ENCODE peak calls at places on chromosome 5, in five cellular contexts. Y is gastrocnemius medialis, K is left lung, T is Panc1, G is natural killer cell. X is an unnamed sample.

GRCh38 chr5:145847499-145848497 is 12.7 kb upstream of the PRELID2 start:
- DNase-seq in Y (no peak), K (no peak), T (no peak), G (no peak), X (no peak)

GRCh38 chr5:157745041-157745456 is 1.5 kb downstream of the LSM11 start:
- DNase-seq in Y (no peak), K (no peak), T (no peak), G (no peak), X (no peak)

GRCh38 chr5:17243287-17244063 is 26.0 kb downstream of the BASP1 start:
- DNase-seq in Y (no peak), K (no peak), T (no peak), G (no peak), X (no peak)

GRCh38 chr5:74636552-74636951 is 4.0 kb downstream of the ENC1 start:
- DNase-seq in Y (no peak), K (no peak), T (no peak), G (no peak), X (no peak)

GRCh38 chr5:116865651-116866050 is 291.0 kb upstream of the SEMA6A start:
- DNase-seq in Y (no peak), K (no peak), T (no peak), G (no peak), X (no peak)

GRCh38 chr5:176713409-176713808 is 66.1 kb downstream of the TSPAN17 start:
- DNase-seq in Y (no peak), K (no peak), T (no peak), G (no peak), X (no peak)

GRCh38 chr5:149387081-149387611 is 8.1 kb upstream of the IL17B start:
- DNase-seq in Y (no peak), K (no peak), T (no peak), G (no peak), X (peak)

GRCh38 chr5:74801941-74802340 is 34.9 kb downstream of the NSA2 start:
- DNase-seq in Y (no peak), K (no peak), T (no peak), G (no peak), X (no peak)

GRCh38 chr5:64207978-64208377 is 42.3 kb downstream of the RNF180 start:
- DNase-seq in Y (no peak), K (no peak), T (no peak), G (no peak), X (no peak)
- TF ChIP-seq CTCF in Y (no peak), K (no peak), T (peak), G (no peak), X (peak)

GRCh38 chr5:31758803-31759425 is 120.0 kb downstream of the PDZD2 start:
- DNase-seq in Y (no peak), K (no peak), T (no peak), G (no peak), X (no peak)

GRCh38 chr5:31763399-31763798 is 124.5 kb downstream of the PDZD2 start:
- DNase-seq in Y (no peak), K (no peak), T (no peak), G (no peak), X (no peak)

GRCh38 chr5:31757813-31758212 is 118.9 kb downstream of the PDZD2 start:
- DNase-seq in Y (no peak), K (no peak), T (no peak), G (no peak), X (no peak)

GRCh38 chr5:31761877-31762276 is 122.9 kb downstream of the PDZD2 start:
- DNase-seq in Y (no peak), K (no peak), T (no peak), G (no peak), X (no peak)

DNA sequence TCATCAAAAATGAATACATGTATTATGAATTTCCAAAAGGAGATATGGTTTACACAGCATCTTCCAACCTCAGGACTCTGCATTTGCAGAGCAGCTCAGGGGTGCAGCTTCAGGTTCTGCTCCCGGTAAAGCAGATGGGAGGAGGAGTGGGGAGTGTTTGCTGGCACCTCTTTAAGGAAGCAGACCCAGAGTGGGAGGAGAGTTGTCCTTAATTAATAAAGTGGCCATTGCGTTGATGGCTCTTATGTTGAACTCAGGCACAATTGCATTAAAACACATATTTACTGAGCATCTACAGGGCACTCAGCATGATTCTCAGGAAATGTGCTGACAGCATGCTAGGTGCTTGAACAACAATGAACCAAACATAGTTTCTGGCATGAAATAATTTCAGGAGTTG is 121.0 kb downstream of the PDZD2 start:
- DNase-seq in Y (no peak), K (no peak), T (no peak), G (no peak), X (no peak)
- TF ChIP-seq CTCF in Y (no peak), K (no peak), T (no peak), G (no peak), X (no peak)

GRCh38 chr5:136063778-136064465 is 35.1 kb downstream of the TGFBI start:
- DNase-seq in Y (no peak), K (no peak), T (no peak), G (no peak), X (no peak)

GRCh38 chr5:136065588-136065987 is 36.8 kb downstream of the TGFBI start:
- DNase-seq in Y (no peak), K (no peak), T (no peak), G (no peak), X (no peak)

GRCh38 chr5:136064510-136064909 is 35.7 kb downstream of the TGFBI start:
- DNase-seq in Y (no peak), K (no peak), T (no peak), G (no peak), X (no peak)

GRCh38 chr5:136067422-136067821 is 38.6 kb downstream of the TGFBI start:
- DNase-seq in Y (no peak), K (no peak), T (no peak), G (no peak), X (no peak)

DNA sequence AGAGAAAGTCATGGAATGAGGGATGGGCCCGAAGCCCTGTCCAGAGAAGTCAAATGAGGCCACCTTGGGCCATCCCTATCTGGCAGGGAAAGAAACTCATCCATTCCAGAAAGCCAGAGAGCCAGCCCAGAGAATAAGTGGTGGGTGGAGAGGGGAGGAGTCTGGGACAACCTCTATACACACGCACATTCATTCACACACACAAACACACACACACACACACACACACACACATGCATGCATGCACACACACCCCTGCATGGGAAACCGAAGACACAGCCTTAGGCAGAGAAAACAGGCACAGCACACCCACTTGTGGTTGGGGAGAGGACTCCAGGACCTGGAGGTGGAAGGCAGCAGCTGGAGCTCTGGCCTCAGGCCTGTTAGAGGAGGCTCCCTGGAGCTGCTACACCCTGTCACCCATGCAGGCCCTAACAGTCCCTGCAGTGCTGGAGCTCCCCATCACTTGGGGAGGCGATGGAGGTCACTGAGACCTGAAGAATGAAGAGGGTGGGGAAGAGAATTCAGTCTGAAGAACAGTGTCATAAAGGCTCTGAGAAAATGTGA is 38.0 kb downstream of the TGFBI start:
- DNase-seq in Y (no peak), K (no peak), T (no peak), G (no peak), X (no peak)
- TF ChIP-seq CTCF in Y (no peak), K (no peak), T (no peak), G (no peak), X (no peak)

GRCh38 chr5:151076616-151077015 is 4.2 kb downstream of the TNIP1 start:
- DNase-seq in Y (no peak), K (no peak), T (no peak), G (no peak), X (no peak)
- TF ChIP-seq CTCF in Y (no peak), K (no peak), T (no peak), G (no peak), X (no peak)

GRCh38 chr5:141192110-141192725 is at the start of gene PCDHB10:
- DNase-seq in Y (no peak), K (no peak), T (no peak), G (no peak), X (no peak)

GRCh38 chr5:141182248-141182647 is at the start of gene PCDHB16:
- DNase-seq in Y (no peak), K (no peak), T (no peak), G (no peak), X (no peak)

GRCh38 chr5:141186897-141187512 is at the start of gene PCDHB9:
- DNase-seq in Y (no peak), K (no peak), T (no peak), G (no peak), X (no peak)
- TF ChIP-seq CTCF in Y (no peak), K (no peak), T (peak), G (no peak), X (peak)

GRCh38 chr5:42974546-42974945 is 65.6 kb downstream of the ANXA2R start:
- DNase-seq in Y (no peak), K (no peak), T (no peak), G (no peak), X (no peak)

GRCh38 chr5:42965934-42966333 is 74.2 kb downstream of the ANXA2R start:
- DNase-seq in Y (no peak), K (no peak), T (no peak), G (no peak), X (no peak)

DNA sequence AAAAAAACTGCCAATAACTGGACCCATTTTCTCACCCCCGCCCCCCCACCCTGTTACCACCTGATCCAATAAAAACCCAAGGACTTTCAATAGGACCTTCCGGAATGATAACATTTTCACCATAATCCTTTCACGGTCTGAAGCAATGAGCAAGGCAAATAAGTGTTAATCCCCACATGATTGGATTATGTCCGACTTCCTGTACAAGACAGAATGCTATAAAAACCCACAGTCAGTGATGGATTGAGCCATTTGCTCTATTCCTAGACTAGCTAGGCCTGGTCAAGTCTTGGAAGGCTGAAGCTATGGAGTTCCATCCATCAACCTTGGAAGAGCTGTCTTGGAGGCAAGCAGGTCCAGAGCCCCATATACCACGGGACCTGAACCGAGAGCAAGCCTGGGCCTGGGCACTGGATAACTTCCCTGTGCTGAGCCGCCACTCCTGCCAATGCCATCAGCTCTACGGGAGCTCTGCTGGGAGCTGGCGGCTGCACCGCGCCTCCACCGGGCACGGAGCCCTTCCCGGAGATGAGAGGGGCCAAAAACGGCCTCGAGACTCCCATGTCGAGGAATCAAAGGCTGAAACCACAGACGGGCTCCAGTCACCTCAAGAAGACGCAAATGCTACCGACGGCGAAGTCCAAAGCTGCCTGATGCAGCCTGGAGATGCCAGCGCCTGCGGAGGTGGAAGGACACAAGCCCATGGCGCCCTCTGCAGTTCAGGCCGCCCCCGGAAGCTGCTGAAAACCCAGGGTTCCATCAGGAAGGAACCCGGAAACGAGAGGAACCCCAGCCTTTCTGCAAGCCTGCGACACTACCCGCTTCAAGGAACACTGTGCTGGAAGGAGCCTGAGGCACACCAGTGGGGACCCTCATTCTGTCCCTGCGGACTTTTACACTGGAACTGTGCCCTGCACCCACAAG is 69.2 kb downstream of the ANXA2R start:
- DNase-seq in Y (no peak), K (no peak), T (no peak), G (no peak), X (no peak)
- TF ChIP-seq CTCF in Y (no peak), K (no peak), T (peak), G (no peak), X (peak)

DNA sequence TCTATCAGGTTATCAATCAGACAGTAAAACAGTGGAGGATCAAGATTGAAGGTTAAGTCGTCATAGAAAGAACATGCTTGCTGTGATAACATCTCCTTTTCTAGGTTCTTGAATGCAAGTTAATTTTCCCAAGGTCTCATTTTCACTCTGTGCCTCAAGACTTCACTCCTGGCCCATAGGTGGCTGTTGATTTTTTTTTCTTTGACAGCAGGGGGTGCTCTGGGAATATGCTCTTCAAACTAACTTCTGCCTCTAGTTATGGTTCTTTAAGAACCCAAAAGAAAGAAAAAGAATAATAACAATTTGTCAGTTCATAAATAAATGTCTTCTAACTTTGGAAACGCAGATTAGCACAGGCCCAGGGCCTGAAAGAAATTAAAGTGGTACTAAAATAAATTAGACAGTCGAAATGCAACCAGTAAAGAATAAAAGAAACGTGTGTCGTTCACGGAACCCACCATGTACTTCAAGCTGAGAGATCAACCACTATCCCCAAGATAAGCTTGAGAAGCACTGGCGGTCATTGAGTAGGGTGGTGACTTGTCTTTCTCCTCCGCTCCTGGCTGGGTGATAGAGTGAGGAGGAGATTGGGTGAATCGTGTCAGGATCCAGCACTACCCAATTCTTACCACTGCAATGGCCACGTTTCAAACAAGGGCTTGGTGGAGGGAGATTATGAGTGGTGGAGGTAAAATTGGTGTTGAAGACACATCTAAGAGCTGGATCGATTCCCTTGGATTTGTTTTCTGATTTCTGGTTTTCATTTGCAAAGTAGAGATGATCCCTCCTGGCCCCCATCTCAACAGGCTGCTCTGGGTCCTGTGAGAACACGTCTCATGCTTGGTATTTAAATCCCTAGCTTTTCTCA is 93.4 kb upstream of the IRX4 start:
- DNase-seq in Y (no peak), K (no peak), T (peak), G (no peak), X (no peak)
- TF ChIP-seq CTCF in Y (no peak), K (no peak), T (peak), G (no peak), X (peak)

GRCh38 chr5:88886756-88887741 is 4.1 kb upstream of the MEF2C start:
- DNase-seq in Y (no peak), K (no peak), T (no peak), G (no peak), X (no peak)

GRCh38 chr5:88888291-88888690 is 5.3 kb upstream of the MEF2C start:
- DNase-seq in Y (no peak), K (no peak), T (no peak), G (no peak), X (no peak)

GRCh38 chr5:88884435-88884877 is 1.5 kb upstream of the MEF2C start:
- DNase-seq in Y (no peak), K (no peak), T (no peak), G (no peak), X (no peak)

GRCh38 chr5:88885043-88885442 is 2.1 kb upstream of the MEF2C start:
- DNase-seq in Y (no peak), K (no peak), T (no peak), G (no peak), X (no peak)

DNA sequence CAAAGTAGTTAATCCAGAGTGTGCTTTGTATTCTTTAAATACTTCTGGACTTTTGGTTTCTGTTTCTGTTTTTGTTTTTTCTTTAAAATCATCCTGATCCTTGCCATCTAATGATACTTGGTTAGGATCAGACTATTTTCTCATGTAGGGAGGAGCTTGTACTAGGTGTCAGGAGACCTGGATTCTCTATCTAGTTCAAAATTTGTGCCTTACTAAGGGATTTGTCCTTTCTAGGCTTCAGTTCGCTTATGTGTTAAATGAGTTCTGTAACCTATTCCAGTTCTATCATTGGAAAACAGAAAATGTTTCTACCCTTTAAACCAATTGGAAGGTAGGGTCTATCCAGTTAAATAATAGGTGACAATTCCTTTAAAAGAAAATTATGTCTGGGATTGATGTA is 3.3 kb upstream of the MEF2C start:
- DNase-seq in Y (no peak), K (no peak), T (no peak), G (no peak), X (no peak)
- TF ChIP-seq CTCF in Y (no peak), K (no peak), T (no peak), G (no peak), X (no peak)

GRCh38 chr5:123215929-123216702 is 127.1 kb downstream of the PRDM6 start:
- DNase-seq in Y (no peak), K (no peak), T (no peak), G (no peak), X (no peak)
- TF ChIP-seq CTCF in Y (no peak), K (no peak), T (no peak), G (no peak), X (no peak)

GRCh38 chr5:91288117-91288516 is 95.0 kb downstream of the ARRDC3 start:
- DNase-seq in Y (no peak), K (no peak), T (no peak), G (no peak), X (no peak)
- TF ChIP-seq CTCF in Y (no peak), K (no peak), T (no peak), G (no peak), X (no peak)

X was measured in upper lobe of right lung.